ENCODE peak calls at places on chromosome 10, in six cellular contexts. L is HFFc6, C is GM23248, R is anterior cingulate cortex, E is amygdala, D is endodermal cell. J is an unnamed sample.

GRCh38 chr10:59362991-59363390 is 642 bp upstream of the FAM13C start:
- DNase-seq in R (peak; percentile 68), E (no peak), D (peak; percentile 81), C (peak; percentile 77), L (no peak), J (no peak)

GRCh38 chr10:127577376-127577775 is 28.3 kb downstream of the NPS start:
- DNase-seq in E (no peak), C (peak; percentile 42), D (no peak), R (no peak), L (no peak), J (no peak)

GRCh38 chr10:8349610-8350249 is 295.2 kb downstream of the GATA3 start:
- DNase-seq in L (no peak), C (no peak), D (no peak), R (no peak), E (no peak), J (no peak)

GRCh38 chr10:5254488-5254887 is 57.9 kb downstream of the AKR1C4 start:
- DNase-seq in R (no peak), D (no peak), L (no peak), E (no peak), C (no peak), J (no peak)

GRCh38 chr10:56116684-56117083 is 244.4 kb downstream of the ZWINT start:
- DNase-seq in D (no peak), E (no peak), L (no peak), R (no peak), C (no peak), J (no peak)

GRCh38 chr10:75081379-75081778 is 30.1 kb upstream of the SAMD8 start:
- DNase-seq in D (no peak), L (no peak), C (no peak), E (no peak), R (no peak), J (no peak)

GRCh38 chr10:103594326-103594725 is 100.8 kb downstream of the NEURL1 start:
- DNase-seq in D (no peak), L (no peak), C (no peak), R (no peak), E (no peak), J (no peak)

GRCh38 chr10:73850863-73851461 is 23.4 kb downstream of the CAMK2G start:
- DNase-seq in C (peak; percentile 93), E (no peak), R (no peak), D (peak; percentile 81), L (peak; percentile 68), J (no peak)

GRCh38 chr10:109450702-109451101 is 472.6 kb downstream of the XPNPEP1 start:
- DNase-seq in C (no peak), L (no peak), E (no peak), D (no peak), R (no peak), J (no peak)

GRCh38 chr10:122786269-122786668 is 59.4 kb downstream of the CUZD1 start:
- DNase-seq in D (peak; percentile 85), C (peak; percentile 43), R (no peak), E (no peak), L (peak; percentile 3), J (no peak)

GRCh38 chr10:4407783-4408182 is 418.2 kb upstream of the AKR1E2 start:
- DNase-seq in D (no peak), C (peak; percentile 71), E (no peak), L (peak; percentile 46), R (no peak), J (no peak)

GRCh38 chr10:7030134-7030855 is 380.5 kb downstream of the SFMBT2 start:
- DNase-seq in D (no peak), L (no peak), R (no peak), E (no peak), C (no peak), J (no peak)

GRCh38 chr10:69315610-69316312 is 37.5 kb downstream of the HK1 start:
- DNase-seq in E (no peak), D (peak; percentile 42), L (no peak), R (no peak), C (no peak), J (no peak)

GRCh38 chr10:118835682-118836326 is 81.0 kb upstream of the CACUL1 start:
- DNase-seq in E (no peak), R (no peak), L (no peak), C (no peak), D (peak; percentile 42), J (no peak)

GRCh38 chr10:117318909-117319308 is 56.3 kb downstream of the PDZD8 start:
- DNase-seq in C (peak; percentile 50), L (peak; percentile 13), D (no peak), R (no peak), E (no peak), J (no peak)

GRCh38 chr10:48778193-48778857 is 93.7 kb downstream of the WDFY4 start:
- DNase-seq in C (no peak), L (no peak), R (no peak), E (no peak), D (no peak), J (no peak)

GRCh38 chr10:60099998-60100747 is 193.8 kb upstream of the CCDC6 start:
- DNase-seq in R (no peak), L (peak; percentile 64), C (peak; percentile 76), E (no peak), D (no peak), J (no peak)

GRCh38 chr10:96683065-96683464 is 37.2 kb downstream of the PIK3AP1 start:
- DNase-seq in L (peak; percentile 85), E (no peak), R (no peak), C (peak; percentile 65), D (no peak), J (no peak)

GRCh38 chr10:102431452-102432124 is 786 bp downstream of the CUEDC2 start:
- DNase-seq in R (no peak), E (no peak), L (no peak), C (peak; percentile 72), D (no peak), J (no peak)

GRCh38 chr10:94115725-94116124 is 122.0 kb downstream of the PLCE1 start:
- DNase-seq in C (peak; percentile 88), R (no peak), D (no peak), E (no peak), L (peak; percentile 75), J (no peak)

J was measured in activated naive CD8-positive, alpha-beta T cell treated with anti-CD3 and anti-CD28 coated beads, Interleukin-2, amount 50 U/mL, for 24 hours.